ENCODE peak calls at places on chromosomes 1 and 21, in ten cellular contexts. X, Q, N, F, S, D, C, Y, G and L are unnamed samples.

GRCh38 chr1:220189750-220190347 is 82.4 kb downstream of the RAB3GAP2 start:
- DNase-seq in X (no peak), Q (no peak), N (no peak), F (peak), S (peak), D (peak), C (peak), Y (no peak), G (no peak), L (no peak)

GRCh38 chr1:15952317-15953258 is 23.3 kb downstream of the ZBTB17 start:
- DNase-seq in X (peak), Q (no peak), N (no peak), F (no peak), S (no peak), D (peak), C (peak), Y (peak), G (no peak), L (no peak)

GRCh38 chr1:91020486-91020885 is 1.3 kb downstream of the ZNF644 start:
- DNase-seq in X (no peak), Q (no peak), N (no peak), F (no peak), S (no peak), D (no peak), C (peak), Y (no peak), G (no peak), L (no peak)

GRCh38 chr1:14782741-14783591 is 184.5 kb downstream of the KAZN start:
- DNase-seq in X (no peak), Q (no peak), N (no peak), F (no peak), S (no peak), D (no peak), C (no peak), Y (no peak), G (no peak), L (no peak)

GRCh38 chr1:56168176-56168575 is 411.2 kb downstream of the PLPP3 start:
- DNase-seq in X (no peak), Q (no peak), N (no peak), F (no peak), S (no peak), D (no peak), C (no peak), Y (no peak), G (no peak), L (no peak)

GRCh38 chr1:166952002-166952746 is 23.2 kb downstream of the ILDR2 start:
- DNase-seq in X (peak), Q (no peak), N (no peak), F (peak), S (no peak), D (no peak), C (peak), Y (peak), G (peak), L (peak)

GRCh38 chr1:38487398-38487797 is 372.2 kb downstream of the RRAGC start:
- DNase-seq in X (no peak), Q (no peak), N (no peak), F (no peak), S (no peak), D (no peak), C (no peak), Y (no peak), G (no peak), L (no peak)

GRCh38 chr1:156592158-156592909 is 758 bp downstream of the NAXE start:
- DNase-seq in X (no peak), Q (no peak), N (no peak), F (no peak), S (no peak), D (no peak), C (no peak), Y (no peak), G (no peak), L (no peak)

GRCh38 chr1:108962681-108963051 is 618 bp downstream of the CLCC1 start:
- DNase-seq in X (no peak), Q (peak), N (peak), F (no peak), S (no peak), D (no peak), C (no peak), Y (no peak), G (no peak), L (peak)

GRCh38 chr21:27258756-27259429 is 292.0 kb upstream of the ADAMTS5 start:
- DNase-seq in X (no peak), Q (no peak), N (no peak), F (no peak), S (no peak), D (no peak), C (no peak), Y (no peak), G (no peak), L (no peak)

GRCh38 chr21:46229133-46229922 is 754 bp upstream of the LSS start:
- DNase-seq in X (no peak), Q (no peak), N (no peak), F (no peak), S (peak), D (peak), C (no peak), Y (no peak), G (peak), L (peak)

GRCh38 chr1:203650012-203650836 is 23.6 kb downstream of the ATP2B4 start:
- DNase-seq in X (no peak), Q (no peak), N (peak), F (no peak), S (peak), D (no peak), C (peak), Y (no peak), G (peak), L (peak)

GRCh38 chr21:46661211-46661625 is 25.7 kb downstream of the PRMT2 start:
- DNase-seq in X (peak), Q (peak), N (peak), F (peak), S (peak), D (no peak), C (peak), Y (peak), G (peak), L (peak)

GRCh38 chr1:174352117-174352516 is 95.6 kb upstream of the GPR52 start:
- DNase-seq in X (no peak), Q (no peak), N (no peak), F (no peak), S (no peak), D (no peak), C (peak), Y (no peak), G (no peak), L (no peak)

GRCh38 chr1:36906555-36906954 is 127.8 kb downstream of the GRIK3 start:
- DNase-seq in X (no peak), Q (no peak), N (no peak), F (no peak), S (no peak), D (no peak), C (no peak), Y (no peak), G (no peak), L (no peak)

GRCh38 chr21:33403128-33403785 is at the start of gene IFNGR2:
- DNase-seq in X (no peak), Q (peak), N (peak), F (no peak), S (peak), D (no peak), C (no peak), Y (no peak), G (peak), L (peak)

GRCh38 chr1:227140376-227140775 is 177.9 kb downstream of the CDC42BPA start:
- DNase-seq in X (no peak), Q (no peak), N (no peak), F (no peak), S (no peak), D (no peak), C (no peak), Y (no peak), G (no peak), L (no peak)

GRCh38 chr1:221227872-221228337 is 348.7 kb downstream of the HLX start:
- DNase-seq in X (no peak), Q (no peak), N (no peak), F (no peak), S (no peak), D (no peak), C (peak), Y (no peak), G (no peak), L (no peak)

GRCh38 chr1:24416666-24417391 is 1.2 kb downstream of the NIPAL3 start:
- DNase-seq in X (peak), Q (no peak), N (no peak), F (peak), S (peak), D (no peak), C (peak), Y (peak), G (no peak), L (peak)

GRCh38 chr21:27759091-27759659 is 792.3 kb upstream of the ADAMTS5 start:
- DNase-seq in X (no peak), Q (peak), N (peak), F (no peak), S (no peak), D (no peak), C (no peak), Y (no peak), G (peak), L (peak)

GRCh38 chr1:156765664-156766063 is 1.7 kb upstream of the PRCC start:
- DNase-seq in X (no peak), Q (no peak), N (no peak), F (no peak), S (no peak), D (no peak), C (no peak), Y (no peak), G (no peak), L (no peak)

GRCh38 chr1:1833456-1833855 is 55.2 kb upstream of the NADK start:
- DNase-seq in X (no peak), Q (no peak), N (peak), F (no peak), S (no peak), D (no peak), C (no peak), Y (no peak), G (no peak), L (no peak)

GRCh38 chr1:47384083-47384482 is 32.0 kb upstream of the FOXE3 start:
- DNase-seq in X (no peak), Q (no peak), N (no peak), F (no peak), S (no peak), D (no peak), C (no peak), Y (no peak), G (no peak), L (no peak)

GRCh38 chr1:77288275-77288674 is 6.5 kb downstream of the AK5 start:
- DNase-seq in X (no peak), Q (no peak), N (no peak), F (no peak), S (no peak), D (no peak), C (peak), Y (no peak), G (no peak), L (no peak)

GRCh38 chr1:9121891-9122409 is 7.0 kb downstream of the GPR157 start:
- DNase-seq in X (no peak), Q (no peak), N (no peak), F (no peak), S (peak), D (no peak), C (no peak), Y (no peak), G (no peak), L (no peak)

GRCh38 chr1:229191066-229191674 is 79.7 kb upstream of the RAB4A start:
- DNase-seq in X (no peak), Q (no peak), N (no peak), F (no peak), S (no peak), D (no peak), C (peak), Y (no peak), G (no peak), L (no peak)

GRCh38 chr1:56707379-56707778 is 62.3 kb downstream of the PRKAA2 start:
- DNase-seq in X (no peak), Q (no peak), N (no peak), F (no peak), S (no peak), D (no peak), C (no peak), Y (no peak), G (no peak), L (no peak)

GRCh38 chr1:160209656-160210046 is 4.5 kb downstream of the PEA15 start:
- DNase-seq in X (no peak), Q (peak), N (peak), F (no peak), S (no peak), D (no peak), C (no peak), Y (no peak), G (peak), L (no peak)

DNA sequence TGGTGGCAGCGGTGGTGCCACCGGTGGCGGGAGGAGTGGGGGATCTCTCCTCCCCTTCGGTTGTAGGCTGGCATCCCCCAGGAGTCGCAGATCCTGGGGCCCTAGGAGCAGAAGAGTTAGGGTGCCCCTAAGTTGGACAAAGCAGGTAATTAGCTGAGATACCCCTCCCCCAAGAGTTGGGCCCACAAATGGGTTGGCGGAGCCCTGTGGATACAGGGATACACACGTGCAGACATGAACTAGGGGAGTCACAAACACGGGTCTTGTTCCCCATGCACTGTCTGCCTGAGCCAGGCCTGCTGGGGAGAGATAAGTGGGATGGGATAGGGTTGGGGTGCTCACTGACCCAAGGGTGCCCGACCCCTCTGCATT is 2.0 kb downstream of the CCDC17 start:
- DNase-seq in X (no peak), Q (no peak), N (no peak), F (no peak), S (no peak), D (no peak), C (no peak), Y (no peak), G (no peak), L (no peak)
- TF ChIP-seq CTCF in X (no peak), Q (no peak), N (no peak), F (no peak), S (no peak), D (no peak), C (no peak), Y (no peak), G (no peak), L (no peak)

DNA sequence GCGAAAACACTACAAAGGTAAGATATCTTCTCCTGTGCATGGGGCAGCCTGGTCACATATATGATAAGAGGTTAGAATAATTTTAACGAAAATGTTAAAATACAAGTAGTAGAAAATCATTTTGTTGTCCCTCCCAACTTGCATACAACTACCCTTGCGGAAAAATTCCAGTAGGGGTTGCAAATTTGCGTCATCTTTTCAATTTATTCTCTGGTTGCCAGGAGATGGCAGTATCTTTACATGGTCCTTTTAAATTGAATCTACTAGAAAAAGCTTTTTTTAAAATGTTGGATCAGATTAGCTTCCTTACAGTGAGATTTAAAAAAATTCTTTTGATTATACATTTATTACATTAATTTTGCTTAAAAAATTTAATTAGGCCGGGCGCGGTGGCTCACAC is 10.9 kb downstream of the S100PBP start:
- DNase-seq in X (no peak), Q (no peak), N (no peak), F (no peak), S (no peak), D (no peak), C (no peak), Y (no peak), G (no peak), L (no peak)
- TF ChIP-seq CTCF in X (peak), Q (no peak), N (no peak), F (no peak), S (no peak), D (peak), C (no peak), Y (peak), G (peak), L (no peak)

GRCh38 chr1:40390857-40391256 is 17.3 kb downstream of the SMAP2 start:
- DNase-seq in X (no peak), Q (no peak), N (no peak), F (no peak), S (no peak), D (no peak), C (no peak), Y (no peak), G (no peak), L (no peak)
- TF ChIP-seq CTCF in X (no peak), Q (no peak), N (no peak), F (no peak), S (no peak), D (no peak), C (no peak), Y (no peak), G (no peak), L (no peak)

DNA sequence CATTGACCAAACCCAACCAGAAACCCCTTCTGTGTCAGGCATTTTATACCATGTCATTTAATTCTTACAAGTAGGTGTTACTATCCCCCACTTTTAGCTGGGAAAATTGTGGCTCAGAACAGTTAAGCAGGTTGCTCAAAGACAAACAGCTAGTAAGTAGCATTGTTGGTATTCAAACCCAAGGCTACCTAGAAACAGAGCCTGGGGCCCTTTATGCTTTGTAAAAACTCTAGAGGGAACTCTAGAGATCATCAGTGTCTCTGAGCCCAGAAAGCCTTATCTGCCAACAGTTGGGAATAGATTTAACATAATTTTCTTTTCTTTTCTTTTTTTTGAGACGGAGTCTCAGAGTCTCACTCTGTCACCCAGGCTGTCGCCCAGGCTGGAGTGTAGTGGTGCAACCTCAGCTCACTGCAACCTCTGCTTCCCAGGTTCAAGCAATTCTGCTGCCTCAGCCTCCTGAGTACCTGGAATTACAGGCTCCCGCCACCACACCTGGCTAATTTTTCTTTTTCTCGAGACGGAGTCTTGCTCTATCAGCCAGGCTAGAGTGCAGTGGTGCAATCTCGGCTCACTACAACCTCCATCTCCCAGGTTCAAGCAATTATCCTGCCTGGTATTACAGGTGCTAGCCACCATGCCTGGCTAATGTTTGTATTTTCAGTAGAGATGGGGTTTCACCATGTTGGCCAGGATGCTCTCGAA is 48.5 kb upstream of the OSBPL9 start:
- DNase-seq in X (no peak), Q (no peak), N (no peak), F (no peak), S (no peak), D (no peak), C (no peak), Y (no peak), G (no peak), L (no peak)
- TF ChIP-seq CTCF in X (no peak), Q (no peak), N (no peak), F (no peak), S (no peak), D (no peak), C (no peak), Y (no peak), G (no peak), L (no peak)

DNA sequence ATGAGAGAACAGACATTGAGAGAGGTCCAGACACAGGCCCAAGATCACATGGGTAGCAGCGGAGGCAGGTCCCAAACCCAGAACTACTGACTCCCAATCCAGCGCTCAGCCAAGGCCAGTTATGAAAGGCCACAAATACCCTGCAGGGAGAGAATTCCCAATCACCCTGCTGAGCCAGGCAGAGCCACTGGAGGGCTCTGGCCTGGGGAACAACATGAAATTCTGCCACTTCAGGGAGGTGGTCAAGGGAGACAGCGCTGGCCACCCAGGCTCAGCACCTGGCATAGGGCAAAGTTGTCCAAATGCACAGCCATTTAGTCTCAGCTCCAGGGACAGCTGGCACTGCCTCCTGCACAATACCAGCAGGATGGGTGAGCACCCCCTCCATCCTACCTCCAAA is 27.5 kb downstream of the SLC9A1 start:
- DNase-seq in X (no peak), Q (no peak), N (no peak), F (no peak), S (no peak), D (no peak), C (no peak), Y (no peak), G (no peak), L (no peak)
- TF ChIP-seq CTCF in X (peak), Q (peak), N (no peak), F (peak), S (no peak), D (no peak), C (no peak), Y (peak), G (no peak), L (no peak)

DNA sequence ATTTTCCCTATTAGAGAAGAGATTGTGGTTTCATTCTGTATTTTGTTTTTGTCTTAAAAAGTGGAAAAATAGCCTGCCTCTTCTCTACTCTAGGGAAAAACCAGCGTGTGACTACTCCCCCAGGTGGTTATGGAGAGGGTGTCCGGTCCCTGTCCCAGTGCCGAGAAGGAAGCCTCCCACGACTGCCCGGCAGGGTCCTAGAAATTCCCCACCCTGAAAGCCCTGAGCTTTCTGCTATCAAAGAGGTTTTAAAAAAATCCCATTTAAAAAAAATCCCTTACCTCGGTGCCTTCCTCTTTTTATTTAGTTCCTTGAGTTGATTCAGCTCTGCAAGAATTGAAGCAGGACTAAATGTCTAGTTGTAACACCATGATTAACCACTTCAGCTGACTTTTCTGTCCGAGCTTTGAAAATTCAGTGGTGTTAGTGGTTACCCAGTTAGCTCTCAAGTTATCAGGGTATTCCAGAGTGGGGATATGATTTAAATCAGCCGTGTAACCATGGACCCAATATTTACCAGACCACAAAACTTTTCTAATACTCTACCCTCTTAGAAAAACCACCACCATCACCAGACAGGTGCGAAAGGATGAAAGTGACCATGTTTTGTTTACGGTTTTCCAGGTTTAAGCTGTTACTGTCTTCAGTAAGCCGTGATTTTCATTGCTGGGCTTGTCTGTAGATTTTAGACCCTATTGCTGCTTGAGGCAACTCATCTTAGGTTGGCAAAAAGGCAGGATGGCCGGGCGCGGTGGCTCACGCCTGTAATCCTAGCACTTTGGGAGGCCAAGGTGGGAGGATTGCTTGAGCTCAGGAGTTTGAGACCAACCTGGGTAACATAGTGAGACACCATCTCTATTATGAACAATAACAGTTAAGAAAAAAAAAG is 34.9 kb upstream of the TDRD10 start:
- DNase-seq in X (no peak), Q (peak), N (no peak), F (no peak), S (peak), D (no peak), C (peak), Y (no peak), G (no peak), L (no peak)
- TF ChIP-seq CTCF in X (peak), Q (peak), N (no peak), F (no peak), S (peak), D (peak), C (peak), Y (peak), G (peak), L (no peak)

GRCh38 chr1:4509206-4509605 is 145.2 kb upstream of the AJAP1 start:
- DNase-seq in X (no peak), Q (no peak), N (no peak), F (no peak), S (no peak), D (no peak), C (no peak), Y (no peak), G (no peak), L (no peak)
- TF ChIP-seq CTCF in X (no peak), Q (no peak), N (no peak), F (no peak), S (no peak), D (no peak), C (no peak), Y (no peak), G (no peak), L (no peak)